ENCODE peak calls at places on chromosome 2, in six cellular contexts. I is HCT116, U is IMR-90, C is GM23338, O is mammary epithelial cell, J is fibroblast of lung. G is an unnamed sample.

GRCh38 chr2:75098856-75099255 is 100.5 kb downstream of the TACR1 start:
- DNase-seq in C (peak; percentile 69), O (peak; percentile 4), J (peak; percentile 32), U (peak; percentile 31), I (no peak), G (peak; percentile 10)

GRCh38 chr2:69166812-69167468 is 154.0 kb downstream of the ANTXR1 start:
- DNase-seq in I (no peak), C (no peak), O (no peak), J (no peak), U (no peak), G (no peak)

GRCh38 chr2:43255249-43255960 is 29.0 kb upstream of the ZFP36L2 start:
- DNase-seq in I (no peak), C (no peak), J (no peak), O (no peak), U (no peak), G (no peak)

GRCh38 chr2:129067921-129068320 is 749.3 kb upstream of the HS6ST1 start:
- DNase-seq in I (no peak), U (no peak), O (no peak), J (no peak), C (no peak), G (no peak)

GRCh38 chr2:11784747-11785610 is 38.5 kb downstream of the LPIN1 start:
- DNase-seq in I (no peak), U (peak; percentile 63), C (peak; percentile 75), O (peak; percentile 23), J (peak; percentile 43), G (peak; percentile 31)

GRCh38 chr2:73256618-73256922 is 22.5 kb downstream of the CCT7 start:
- DNase-seq in O (no peak), I (no peak), J (no peak), C (peak; percentile 17), U (no peak), G (no peak)

GRCh38 chr2:238716585-238716984 is 131.3 kb upstream of the TWIST2 start:
- DNase-seq in I (no peak), C (peak; percentile 41), O (no peak), J (no peak), U (no peak), G (no peak)

GRCh38 chr2:8566788-8567468 is 114.9 kb upstream of the ID2 start:
- DNase-seq in U (no peak), O (no peak), C (no peak), J (no peak), I (no peak), G (no peak)

DNA sequence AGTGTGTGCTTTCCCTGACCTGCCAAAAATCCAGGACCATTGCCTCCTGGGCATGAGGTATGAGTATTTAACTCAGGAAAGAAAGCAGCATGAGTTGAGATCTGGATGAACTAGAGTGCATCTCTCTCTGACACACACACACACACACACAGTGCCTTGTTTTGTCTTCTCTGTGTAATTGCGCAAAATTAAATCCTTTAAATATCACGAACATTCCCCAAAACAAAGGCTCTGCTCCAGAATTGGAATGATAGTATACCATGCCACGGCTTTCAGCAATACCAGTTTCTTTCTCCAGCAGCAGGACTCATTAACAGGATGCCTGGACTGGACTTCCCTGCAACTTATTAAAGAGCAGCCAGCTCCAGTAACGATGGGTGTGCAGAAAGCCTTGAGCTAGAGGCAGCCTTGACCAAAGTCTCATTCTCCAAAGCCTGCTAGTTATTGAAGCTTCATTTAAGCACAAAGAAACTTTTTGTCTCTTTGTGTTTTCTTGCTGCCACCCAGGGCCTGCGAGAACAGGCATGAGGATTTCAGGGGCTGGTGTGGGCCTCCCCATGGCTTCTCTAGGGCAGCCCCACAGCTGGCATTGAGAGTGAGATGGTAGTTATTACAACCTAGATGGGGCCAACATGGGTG is 101.7 kb downstream of the NRP2 start:
- DNase-seq in O (no peak), I (no peak), C (no peak), U (no peak), J (no peak), G (no peak)
- H4K20me1 ChIP-seq in O (no peaks in the 10 kb centered on the region), I (no peaks in the 10 kb centered on the region), C (no peaks in the 10 kb centered on the region), U (no peaks in the 10 kb centered on the region), J (no peaks in the 10 kb centered on the region), G (no peaks in the 10 kb centered on the region)

DNA sequence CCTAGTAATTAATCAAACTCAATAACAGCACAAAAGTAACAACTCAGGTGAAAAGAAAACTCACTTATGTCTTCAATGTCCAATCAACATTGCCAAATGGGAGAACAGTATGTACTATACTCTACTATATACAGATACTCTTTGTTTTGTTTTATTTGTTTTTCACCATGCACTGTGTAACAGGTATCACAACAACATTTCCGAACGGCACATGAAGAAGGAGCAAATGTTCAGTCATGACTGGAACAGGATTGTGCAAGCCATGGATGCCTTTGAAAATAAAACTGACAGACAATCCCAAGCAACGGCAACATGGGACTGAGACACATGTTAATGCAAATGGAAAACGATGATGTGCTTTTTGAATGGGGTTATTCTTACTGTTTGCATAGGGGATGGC is 334.9 kb upstream of the THUMPD2 start:
- DNase-seq in J (no peak), C (no peak), O (no peak), I (no peak), U (no peak), G (no peak)
- H3K4me2 ChIP-seq in J (no peak overlapping the region), C (no peak overlapping the region), O (no peak overlapping the region), I (no peak overlapping the region), U (no peak overlapping the region), G (no peak overlapping the region)

GRCh38 chr2:131682122-131682944 is 154.6 kb downstream of the CCDC74A start:
- DNase-seq in C (peak; percentile 91), O (peak; percentile 83), U (peak; percentile 84), J (peak; percentile 89), I (peak; percentile 76), G (peak; percentile 93)
- TF ChIP-seq CTCF in C (no peak), O (peak; percentile 16), U (peak; percentile 23), J (peak; percentile 35), I (peak; percentile 29), G (peak; percentile 60)

DNA sequence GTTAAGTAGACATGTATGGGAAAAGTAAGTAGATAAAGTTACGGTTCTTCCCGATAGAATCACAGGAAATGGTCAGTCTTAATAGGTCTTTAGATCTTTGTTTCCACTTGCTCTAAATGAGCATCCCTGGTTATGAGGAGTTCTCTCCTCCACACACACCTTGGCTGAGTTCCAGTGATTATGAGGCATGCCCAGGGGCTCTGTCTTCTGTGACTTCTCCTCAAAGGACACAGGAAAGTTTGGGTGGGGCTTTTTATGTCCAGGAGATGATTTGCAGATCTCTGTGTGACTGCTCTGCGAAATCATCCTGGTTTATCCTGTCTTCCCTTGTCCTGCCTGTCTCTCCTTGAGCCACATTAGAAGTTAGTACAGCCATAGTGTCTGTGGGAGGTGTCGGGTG is 83.9 kb upstream of the EML6 start:
- DNase-seq in C (no peak), J (no peak), I (no peak), O (peak; percentile 68), U (peak; percentile 16), G (no peak)
- H4K20me1 ChIP-seq in C (peaks cover 10% of the 10 kb centered on the region), J (no peaks in the 10 kb centered on the region), I (peaks cover 3% of the 10 kb centered on the region), O (no peaks in the 10 kb centered on the region), U (no peaks in the 10 kb centered on the region), G (peaks cover 4% of the 10 kb centered on the region)

GRCh38 chr2:196640031-196640548 is 575 bp downstream of the CCDC150 start:
- DNase-seq in C (peak; percentile 50), I (no peak), J (no peak), U (no peak), O (no peak), G (peak; percentile 4)
- H3K4me2 ChIP-seq in C (peak overlapping the region; percentile 88), I (peak overlapping the region; percentile 70), J (peak overlapping the region; percentile 61), U (peak overlapping the region; percentile 86), O (peak overlapping the region; percentile 92), G (peak overlapping the region; percentile 81)

GRCh38 chr2:135819211-135819610 is 17.8 kb downstream of the LCT start:
- DNase-seq in O (no peak), C (peak; percentile 71), I (peak; percentile 21), J (peak; percentile 17), U (peak; percentile 50), G (peak; percentile 26)
- TF ChIP-seq CTCF in O (peak; percentile 48), C (peak; percentile 65), I (peak; percentile 75), J (peak; percentile 36), U (peak; percentile 45), G (peak; percentile 70)

GRCh38 chr2:102925003-102925402 is 163.2 kb downstream of the TMEM182 start:
- DNase-seq in O (no peak), C (no peak), J (no peak), U (no peak), I (no peak), G (no peak)

GRCh38 chr2:102932521-102932920 is 170.7 kb downstream of the TMEM182 start:
- DNase-seq in C (no peak), U (no peak), O (no peak), J (no peak), I (no peak), G (no peak)

GRCh38 chr2:102929721-102930120 is 167.9 kb downstream of the TMEM182 start:
- DNase-seq in I (no peak), J (no peak), C (peak; percentile 20), O (no peak), U (no peak), G (no peak)

GRCh38 chr2:102927854-102928267 is 166.0 kb downstream of the TMEM182 start:
- DNase-seq in C (no peak), I (no peak), O (no peak), U (no peak), J (no peak), G (no peak)
- H4K20me1 ChIP-seq in C (no peaks in the 10 kb centered on the region), I (no peaks in the 10 kb centered on the region), O (no peaks in the 10 kb centered on the region), U (no peaks in the 10 kb centered on the region), J (no peaks in the 10 kb centered on the region), G (no peaks in the 10 kb centered on the region)

G was measured in OCI-LY7.